ENCODE peak calls at places on chromosomes 16 and 17, in nine cellular contexts. Z is uterus, Y is NB4, F is gastrocnemius medialis, A is A549, N is adrenal gland, O is heart left ventricle, K is esophagus squamous epithelium, R is suprapubic skin. W is an unnamed sample.

GRCh38 chr17:324151-324571 is 28.4 kb downstream of the RPH3AL start:
- DNase-seq in A (no peak), N (peak; percentile 16), K (no peak), F (no peak), O (no peak), R (peak; percentile 59), Y (no peak), Z (no peak), W (no peak)

GRCh38 chr16:58271589-58271988 is 23.2 kb downstream of the PRSS54 start:
- DNase-seq in Y (no peak), F (no peak), R (no peak), A (no peak), O (no peak), K (no peak), Z (no peak), N (no peak), W (no peak)

GRCh38 chr16:83806721-83807120 is 1.1 kb upstream of the HSBP1 start:
- DNase-seq in A (no peak), O (no peak), Y (no peak), N (no peak), K (no peak), F (no peak), Z (no peak), R (no peak), W (no peak)

GRCh38 chr16:660459-661183 is 7.3 kb upstream of the RHOT2 start:
- DNase-seq in Z (peak; percentile 91), K (no peak), O (peak; percentile 88), N (peak; percentile 96), Y (no peak), F (peak; percentile 66), A (peak; percentile 70), R (peak; percentile 93), W (peak; percentile 87)

GRCh38 chr16:24309222-24309905 is 53.2 kb downstream of the CACNG3 start:
- DNase-seq in F (no peak), Z (no peak), A (no peak), Y (peak; percentile 39), N (peak; percentile 74), K (no peak), O (no peak), R (no peak), W (no peak)

GRCh38 chr17:43406676-43407645 is 8.2 kb downstream of the ARL4D start:
- DNase-seq in F (no peak), A (no peak), K (no peak), N (no peak), Z (no peak), O (no peak), Y (no peak), R (no peak), W (no peak)

GRCh38 chr17:70181866-70182265 is 12.5 kb downstream of the KCNJ2 start:
- DNase-seq in O (no peak), N (no peak), Y (no peak), A (no peak), K (no peak), R (no peak), Z (no peak), F (no peak), W (no peak)

GRCh38 chr17:42001729-42002128 is 15.5 kb downstream of the DNAJC7 start:
- DNase-seq in Z (no peak), N (no peak), O (no peak), A (no peak), F (no peak), K (no peak), Y (no peak), R (no peak), W (no peak)

GRCh38 chr17:64783556-64784352 is 121.6 kb upstream of the SMURF2 start:
- DNase-seq in N (no peak), A (no peak), Y (no peak), R (peak; percentile 62), F (no peak), Z (no peak), K (no peak), O (no peak), W (no peak)

GRCh38 chr16:69143116-69143515 is 10.7 kb downstream of the UTP4 start:
- DNase-seq in O (no peak), F (no peak), R (no peak), A (peak; percentile 40), N (no peak), Y (peak; percentile 45), K (no peak), Z (no peak), W (no peak)

GRCh38 chr17:38428150-38428642 is at the start of gene ARHGAP23:
- DNase-seq in N (peak; percentile 89), F (no peak), K (no peak), O (peak; percentile 82), A (peak; percentile 60), Y (peak; percentile 79), R (no peak), Z (peak; percentile 69), W (no peak)

GRCh38 chr17:41651625-41652460 is 27.5 kb upstream of the KRT17 start:
- DNase-seq in N (no peak), Z (no peak), F (no peak), K (no peak), A (no peak), R (peak; percentile 75), Y (no peak), O (peak; percentile 35), W (no peak)

GRCh38 chr17:3961564-3962047 is 2.6 kb downstream of the ATP2A3 start:
- DNase-seq in F (no peak), Z (no peak), R (no peak), O (no peak), N (no peak), K (peak; percentile 40), A (no peak), Y (peak; percentile 65), W (no peak)

GRCh38 chr17:3796822-3797170 is 4.2 kb downstream of the ITGAE start:
- DNase-seq in K (no peak), Y (no peak), F (no peak), R (peak; percentile 29), O (no peak), A (no peak), N (no peak), Z (no peak), W (no peak)

GRCh38 chr17:10767237-10767636 is 36.7 kb downstream of the TMEM238L start:
- DNase-seq in N (no peak), Z (no peak), K (no peak), R (peak; percentile 45), O (no peak), Y (no peak), F (no peak), A (no peak), W (no peak)

GRCh38 chr17:40399185-40399584 is 18.5 kb downstream of the TOP2A start:
- DNase-seq in F (no peak), Z (no peak), K (no peak), A (peak; percentile 67), Y (peak; percentile 67), N (no peak), O (no peak), R (no peak), W (no peak)

GRCh38 chr17:41777579-41778188 is 8.8 kb downstream of the JUP start:
- DNase-seq in Z (peak; percentile 86), A (peak; percentile 93), F (peak; percentile 48), O (peak; percentile 89), R (no peak), N (peak; percentile 80), Y (no peak), K (no peak), W (peak; percentile 57)

GRCh38 chr17:29393451-29393850 is 3.3 kb downstream of the TAOK1 start:
- DNase-seq in Y (peak; percentile 52), A (no peak), K (no peak), O (no peak), F (no peak), N (no peak), Z (no peak), R (no peak), W (no peak)

GRCh38 chr17:75872434-75873351 is 5.7 kb downstream of the TRIM47 start:
- DNase-seq in N (peak; percentile 84), A (peak; percentile 87), Z (peak; percentile 89), R (peak; percentile 95), Y (no peak), O (peak; percentile 86), F (peak; percentile 67), K (no peak), W (peak; percentile 67)
- TF ChIP-seq POLR2A in N (no peak), A (no peak), Z (peak; percentile 32), R (no peak), Y (no peak), O (peak; percentile 56), F (peak; percentile 34), K (no peak), W (no peak)

DNA sequence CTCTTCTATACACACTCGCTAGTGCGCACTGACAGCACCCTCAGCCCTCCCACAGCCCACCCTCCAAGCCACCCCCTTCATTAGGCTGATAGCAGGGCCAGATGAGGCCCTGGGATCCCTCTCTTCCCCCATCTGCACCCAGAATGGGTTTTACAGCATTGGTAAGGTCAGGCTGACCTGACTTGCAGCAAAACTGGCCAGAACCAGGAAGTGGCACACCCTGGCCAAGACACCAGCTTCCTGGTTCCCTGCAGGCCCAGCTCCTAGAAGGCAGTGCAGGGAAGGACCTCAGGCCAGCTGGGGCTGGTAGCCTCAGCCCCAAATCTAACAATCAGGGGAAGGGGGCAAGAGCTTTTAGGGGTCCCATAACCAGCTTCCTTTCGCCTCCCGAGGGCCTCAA is 50.0 kb upstream of the MRPS23 start:
- DNase-seq in N (no peak), Z (peak; percentile 61), K (no peak), R (no peak), Y (peak; percentile 74), A (no peak), O (no peak), F (no peak), W (no peak)
- TF ChIP-seq POLR2A in N (no peak), Z (no peak), K (no peak), R (no peak), Y (no peak), A (no peak), O (no peak), F (no peak), W (no peak)

GRCh38 chr17:78127888-78128615 is 503 bp downstream of the TMC6 start:
- DNase-seq in Y (peak; percentile 61), Z (no peak), N (no peak), R (peak; percentile 77), F (no peak), K (no peak), A (peak; percentile 45), O (no peak), W (no peak)
- TF ChIP-seq POLR2A in Y (no peak), Z (no peak), N (no peak), R (no peak), F (no peak), K (no peak), A (no peak), O (no peak), W (no peak)

GRCh38 chr17:5439446-5439764 is 450 bp upstream of the C1QBP start:
- DNase-seq in Z (no peak), A (no peak), N (no peak), O (no peak), Y (no peak), R (no peak), F (no peak), K (no peak), W (no peak)

GRCh38 chr17:5443728-5444127 is 4.8 kb upstream of the C1QBP start:
- DNase-seq in O (no peak), Z (no peak), N (no peak), F (no peak), K (no peak), Y (no peak), R (no peak), A (no peak), W (no peak)

GRCh38 chr17:5437721-5438317 is 1.1 kb downstream of the C1QBP start:
- DNase-seq in O (no peak), Z (no peak), A (no peak), Y (no peak), F (no peak), R (no peak), K (no peak), N (no peak), W (no peak)

GRCh38 chr17:5434984-5435383 is 4.0 kb downstream of the C1QBP start:
- DNase-seq in N (no peak), F (no peak), O (no peak), Z (no peak), R (no peak), K (no peak), Y (no peak), A (no peak), W (no peak)

GRCh38 chr17:5438716-5439445 is at the start of gene C1QBP:
- DNase-seq in Y (peak; percentile 91), O (peak; percentile 93), A (peak; percentile 97), K (peak; percentile 35), N (peak; percentile 95), F (peak; percentile 70), Z (peak; percentile 89), R (peak; percentile 93), W (peak; percentile 87)
- TF ChIP-seq POLR2A in Y (peak; percentile 61), O (peak; percentile 78), A (peak; percentile 93), K (no peak), N (no peak), F (peak; percentile 49), Z (peak; percentile 69), R (peak; percentile 36), W (no peak)

W was measured in tibial nerve.